ENCODE peak calls at places on chromosomes 11 and 22, in ten cellular contexts. K, H, R, X, Z, J, G, P, D and F are unnamed samples.

GRCh38 chr22:40889116-40889515 is 27.2 kb upstream of the DNAJB7 start:
- DNase-seq in K (no peak), H (no peak), R (no peak), X (no peak), Z (no peak), J (no peak), G (no peak), P (no peak), D (no peak), F (no peak)

GRCh38 chr22:41563051-41563711 is 2.4 kb downstream of the CSDC2 start:
- DNase-seq in K (peak), H (peak), R (peak), X (no peak), Z (no peak), J (peak), G (no peak), P (peak), D (peak), F (no peak)

GRCh38 chr11:73306977-73307322 is 1.1 kb upstream of the ARHGEF17 start:
- DNase-seq in K (no peak), H (no peak), R (no peak), X (peak), Z (no peak), J (no peak), G (no peak), P (no peak), D (no peak), F (no peak)

GRCh38 chr11:69939551-69940245 is 120.5 kb upstream of the FGF3 start:
- DNase-seq in K (peak), H (peak), R (peak), X (no peak), Z (no peak), J (no peak), G (no peak), P (no peak), D (no peak), F (no peak)

GRCh38 chr11:74443071-74443864 is 24.1 kb downstream of the KCNE3 start:
- DNase-seq in K (no peak), H (peak), R (no peak), X (no peak), Z (no peak), J (no peak), G (no peak), P (peak), D (peak), F (no peak)

GRCh38 chr11:62988281-62988680 is 3.5 kb upstream of the SLC22A6 start:
- DNase-seq in K (no peak), H (no peak), R (no peak), X (no peak), Z (no peak), J (no peak), G (no peak), P (no peak), D (peak), F (no peak)

GRCh38 chr11:34407121-34407813 is 31.5 kb upstream of the CAT start:
- DNase-seq in K (no peak), H (no peak), R (no peak), X (no peak), Z (no peak), J (no peak), G (no peak), P (no peak), D (no peak), F (no peak)

GRCh38 chr11:9790703-9791102 is 126.8 kb downstream of the SWAP70 start:
- DNase-seq in K (no peak), H (no peak), R (no peak), X (no peak), Z (no peak), J (no peak), G (no peak), P (no peak), D (no peak), F (no peak)

GRCh38 chr11:2519879-2520735 is 75.3 kb downstream of the KCNQ1 start:
- DNase-seq in K (peak), H (no peak), R (no peak), X (peak), Z (no peak), J (no peak), G (no peak), P (no peak), D (peak), F (peak)

DNA sequence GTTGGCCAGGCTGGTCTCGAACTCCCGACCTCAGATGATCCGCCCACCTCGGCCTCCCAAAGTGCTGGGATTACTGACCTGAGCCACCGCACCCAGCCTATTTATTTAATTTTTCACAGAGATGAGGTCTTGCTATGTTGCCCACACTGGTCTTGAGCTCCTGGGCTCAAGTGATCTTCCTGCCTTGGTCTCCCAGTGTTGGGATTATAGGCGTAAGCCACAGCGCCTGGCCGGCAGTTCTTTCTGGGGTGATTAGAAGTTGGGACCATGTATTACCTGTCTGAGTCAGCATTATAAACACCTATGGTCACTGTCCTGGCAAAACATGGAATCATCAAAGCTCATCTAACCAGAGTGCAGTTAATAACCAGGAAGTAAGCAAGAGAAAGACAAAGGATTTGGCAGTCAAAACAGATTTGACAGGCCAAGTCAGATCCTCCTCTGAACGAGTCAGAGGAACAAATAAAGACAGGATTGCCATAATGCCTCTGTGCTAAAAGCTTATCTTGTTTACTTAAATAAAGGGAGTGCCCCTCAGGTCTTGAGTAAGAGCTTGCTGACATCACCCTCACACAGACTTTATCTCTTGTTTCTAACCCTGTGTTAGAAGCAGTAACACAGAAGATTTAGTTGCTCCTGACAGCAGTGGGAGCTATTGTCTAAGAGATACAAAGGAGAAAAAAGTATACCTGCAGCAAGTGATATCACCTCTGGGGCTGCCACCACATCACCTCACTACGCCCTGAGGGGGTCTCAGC is 3.7 kb downstream of the SERPIND1 start:
- DNase-seq in K (no peak), H (peak), R (peak), X (no peak), Z (no peak), J (peak), G (no peak), P (peak), D (no peak), F (no peak)
- TF ChIP-seq CTCF in K (no peak), H (no peak), R (no peak), X (no peak), Z (no peak), J (no peak), G (no peak), P (peak), D (peak), F (no peak)

GRCh38 chr22:49991907-49992533 is 20.5 kb downstream of the IL17REL start:
- DNase-seq in K (no peak), H (no peak), R (no peak), X (no peak), Z (no peak), J (no peak), G (no peak), P (no peak), D (no peak), F (no peak)

GRCh38 chr22:49992921-49993648 is 19.5 kb downstream of the IL17REL start:
- DNase-seq in K (peak), H (peak), R (peak), X (peak), Z (no peak), J (peak), G (no peak), P (peak), D (peak), F (peak)

GRCh38 chr22:49994361-49995058 is 18.1 kb downstream of the IL17REL start:
- DNase-seq in K (no peak), H (no peak), R (no peak), X (no peak), Z (no peak), J (no peak), G (no peak), P (no peak), D (no peak), F (no peak)

GRCh38 chr22:49995059-49995412 is 17.5 kb downstream of the IL17REL start:
- DNase-seq in K (no peak), H (no peak), R (no peak), X (no peak), Z (no peak), J (no peak), G (no peak), P (no peak), D (no peak), F (no peak)

DNA sequence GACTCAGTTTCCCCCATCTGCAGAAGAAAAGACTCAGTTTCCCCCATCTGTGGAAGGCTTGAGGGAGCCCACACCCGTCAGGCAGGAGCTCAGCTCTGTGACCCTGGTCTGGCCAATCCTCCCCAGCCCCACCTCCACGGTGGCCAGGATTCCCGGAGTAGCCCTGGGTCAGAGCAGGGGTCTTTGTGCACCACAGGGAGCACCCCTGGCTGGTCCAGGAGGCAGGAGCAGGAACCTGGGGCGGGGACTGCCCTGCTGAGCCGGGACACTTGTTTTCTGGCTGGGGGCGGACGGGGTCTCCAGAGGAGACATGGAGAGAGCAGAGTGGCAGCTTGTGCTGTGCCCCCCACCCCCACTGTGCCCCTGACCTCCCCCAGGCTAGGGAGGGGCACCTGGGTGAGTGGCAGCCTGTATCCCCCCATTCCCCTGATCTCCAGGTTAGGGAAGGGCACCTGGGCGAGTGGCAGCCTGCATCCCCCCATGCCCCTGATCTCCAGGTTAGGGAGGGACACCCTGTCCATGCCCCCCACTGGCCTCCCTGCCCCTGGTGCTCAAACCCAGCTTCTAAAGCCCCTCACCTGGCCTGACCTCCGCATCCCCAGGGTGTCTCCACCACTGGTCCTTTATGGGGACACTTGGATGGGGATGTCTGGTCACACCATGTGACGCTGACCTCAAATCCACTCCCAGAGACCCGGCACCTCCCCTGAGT is 18.8 kb downstream of the IL17REL start:
- DNase-seq in K (no peak), H (no peak), R (no peak), X (no peak), Z (no peak), J (no peak), G (no peak), P (no peak), D (no peak), F (no peak)
- TF ChIP-seq CTCF in K (no peak), H (no peak), R (no peak), X (no peak), Z (no peak), J (no peak), G (no peak), P (no peak), D (no peak), F (no peak)

DNA sequence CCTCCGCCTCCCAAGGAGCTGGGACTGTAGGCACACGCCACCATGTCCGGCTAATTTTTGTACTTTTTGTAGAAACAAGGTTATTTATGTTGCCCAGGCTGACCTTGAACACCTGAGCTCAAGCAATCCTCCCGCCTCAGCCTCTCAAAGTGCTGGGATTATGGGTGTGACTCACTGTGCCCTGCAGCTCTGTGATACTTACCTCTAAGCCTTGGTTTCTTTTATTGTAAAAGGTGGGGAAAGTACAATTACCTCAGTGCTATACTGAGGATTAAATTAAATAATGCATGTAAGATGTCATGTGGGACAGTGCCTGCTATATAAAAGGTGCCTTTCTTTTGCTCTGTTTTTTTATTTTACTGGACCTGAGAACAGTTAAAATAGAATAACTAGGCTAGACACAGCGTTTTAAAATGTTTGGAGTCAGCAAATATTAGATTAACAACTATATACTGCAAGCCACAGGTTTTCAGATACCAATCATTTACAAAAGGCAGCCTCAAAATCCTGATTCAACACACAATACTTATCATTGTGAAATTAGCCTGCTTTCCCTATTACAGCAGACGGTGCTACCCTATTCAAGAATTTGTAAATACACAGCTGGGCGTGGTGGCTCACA is 30.0 kb downstream of the PRR14L start:
- DNase-seq in K (no peak), H (no peak), R (no peak), X (no peak), Z (no peak), J (no peak), G (no peak), P (no peak), D (no peak), F (no peak)
- TF ChIP-seq CTCF in K (no peak), H (no peak), R (no peak), X (no peak), Z (no peak), J (no peak), G (no peak), P (no peak), D (no peak), F (no peak)

DNA sequence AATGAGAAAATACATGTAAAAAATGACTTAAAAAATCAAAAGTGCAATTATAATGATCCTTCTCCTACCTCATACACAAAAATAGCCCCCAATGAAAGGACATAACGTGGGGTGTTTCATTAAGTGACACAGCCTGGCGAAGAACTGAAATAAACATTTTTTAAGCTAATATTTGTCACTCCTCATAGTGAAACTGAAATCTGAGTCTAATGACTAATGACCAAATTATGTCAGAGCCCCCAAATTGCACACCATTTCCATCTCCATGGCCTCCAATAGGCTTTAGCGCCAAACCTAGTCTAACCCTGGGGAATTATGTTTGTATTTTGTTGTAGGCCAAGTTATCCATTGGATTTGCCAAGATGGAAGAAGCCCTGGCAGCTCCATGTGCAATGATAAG is 119.1 kb downstream of the WT1 start:
- DNase-seq in K (no peak), H (no peak), R (no peak), X (no peak), Z (no peak), J (no peak), G (no peak), P (no peak), D (no peak), F (no peak)
- TF ChIP-seq CTCF in K (no peak), H (no peak), R (no peak), X (no peak), Z (no peak), J (no peak), G (no peak), P (no peak), D (no peak), F (no peak)

GRCh38 chr11:12826441-12826840 is 152.2 kb downstream of the TEAD1 start:
- DNase-seq in K (no peak), H (no peak), R (no peak), X (no peak), Z (no peak), J (no peak), G (no peak), P (no peak), D (no peak), F (no peak)

GRCh38 chr11:12827929-12828812 is 153.9 kb downstream of the TEAD1 start:
- DNase-seq in K (peak), H (peak), R (peak), X (no peak), Z (no peak), J (peak), G (peak), P (peak), D (peak), F (peak)

GRCh38 chr11:12827369-12827768 is 153.1 kb downstream of the TEAD1 start:
- DNase-seq in K (no peak), H (no peak), R (no peak), X (no peak), Z (no peak), J (no peak), G (no peak), P (no peak), D (no peak), F (no peak)

GRCh38 chr11:12822623-12823022 is 148.4 kb downstream of the TEAD1 start:
- DNase-seq in K (no peak), H (no peak), R (no peak), X (no peak), Z (no peak), J (no peak), G (no peak), P (no peak), D (no peak), F (no peak)

GRCh38 chr11:12824281-12825041 is 150.2 kb downstream of the TEAD1 start:
- DNase-seq in K (peak), H (no peak), R (no peak), X (no peak), Z (no peak), J (no peak), G (no peak), P (no peak), D (peak), F (no peak)
- TF ChIP-seq CTCF in K (peak), H (no peak), R (no peak), X (no peak), Z (no peak), J (no peak), G (no peak), P (no peak), D (peak), F (no peak)

GRCh38 chr22:30221121-30221992 is 25.2 kb downstream of the LIF start:
- DNase-seq in K (no peak), H (no peak), R (no peak), X (no peak), Z (no peak), J (no peak), G (peak), P (no peak), D (no peak), F (no peak)
- TF ChIP-seq CTCF in K (no peak), H (no peak), R (no peak), X (no peak), Z (no peak), J (no peak), G (no peak), P (no peak), D (no peak), F (no peak)

DNA sequence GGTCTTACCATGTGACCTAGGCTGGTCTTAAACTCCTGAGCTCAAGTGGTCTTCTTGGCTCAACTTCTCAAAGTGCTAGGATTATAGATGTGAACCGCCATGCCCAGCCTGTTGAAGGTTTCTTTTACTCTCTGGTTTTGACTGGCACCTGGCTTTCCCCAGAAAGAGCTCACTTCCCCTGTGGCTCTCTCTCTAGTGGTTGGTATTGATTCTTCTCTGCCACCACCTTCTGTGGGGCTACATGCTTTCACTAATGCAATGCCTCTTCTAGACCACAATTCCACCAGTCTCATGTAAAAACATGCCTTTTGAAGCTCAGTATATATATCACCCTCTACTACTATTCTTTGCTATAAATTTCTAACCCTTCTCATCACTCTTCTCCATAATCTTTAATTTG is 67.2 kb downstream of the CCDC83 start:
- DNase-seq in K (no peak), H (no peak), R (no peak), X (no peak), Z (no peak), J (no peak), G (no peak), P (no peak), D (no peak), F (no peak)
- TF ChIP-seq CTCF in K (no peak), H (no peak), R (no peak), X (no peak), Z (no peak), J (no peak), G (no peak), P (no peak), D (no peak), F (no peak)

GRCh38 chr22:38518620-38519019 is 12.5 kb upstream of the DDX17 start:
- DNase-seq in K (no peak), H (no peak), R (no peak), X (no peak), Z (no peak), J (no peak), G (no peak), P (no peak), D (no peak), F (no peak)
- TF ChIP-seq CTCF in K (no peak), H (no peak), R (no peak), X (no peak), Z (no peak), J (no peak), G (no peak), P (no peak), D (no peak), F (no peak)

GRCh38 chr22:29031236-29031982 is 30.2 kb downstream of the C22orf31 start:
- DNase-seq in K (peak), H (peak), R (peak), X (peak), Z (no peak), J (peak), G (no peak), P (peak), D (peak), F (peak)
- TF ChIP-seq CTCF in K (no peak), H (peak), R (peak), X (peak), Z (no peak), J (peak), G (no peak), P (no peak), D (peak), F (no peak)